ENCODE peak calls at places on chromosomes 7 and 10, in seven cellular contexts. M, Q, X, T, W, P and I are unnamed samples.

GRCh38 chr7:107931740-107932515 is 40.9 kb downstream of the DLD start:
- DNase-seq in M (peak; percentile 26), Q (no peak), X (no peak), T (no peak), W (no peak), P (no peak), I (no peak)

GRCh38 chr7:117169907-117170306 is 153.0 kb downstream of the WNT2 start:
- DNase-seq in M (no peak), Q (no peak), X (no peak), T (peak; percentile 47), W (no peak), P (no peak), I (no peak)

GRCh38 chr10:44980309-44981171 is 1.9 kb upstream of the DEPP1 start:
- DNase-seq in M (no peak), Q (no peak), X (no peak), T (no peak), W (no peak), P (peak; percentile 75), I (no peak)

GRCh38 chr7:45982912-45983719 is 62.0 kb upstream of the IGFBP3 start:
- DNase-seq in M (no peak), Q (no peak), X (no peak), T (no peak), W (no peak), P (no peak), I (no peak)

GRCh38 chr10:131899116-131899690 is 1.6 kb upstream of the PPP2R2D start:
- DNase-seq in M (no peak), Q (no peak), X (no peak), T (no peak), W (no peak), P (peak; percentile 43), I (no peak)

GRCh38 chr7:112238852-112239610 is 32.5 kb downstream of the ZNF277 start:
- DNase-seq in M (no peak), Q (no peak), X (no peak), T (peak; percentile 62), W (no peak), P (no peak), I (no peak)

GRCh38 chr7:100400656-100401055 is 27.4 kb downstream of the PILRA start:
- DNase-seq in M (no peak), Q (peak; percentile 56), X (peak; percentile 64), T (peak; percentile 35), W (no peak), P (no peak), I (no peak)

GRCh38 chr7:11373546-11374142 is 400.0 kb downstream of the PHF14 start:
- DNase-seq in M (no peak), Q (no peak), X (peak; percentile 16), T (peak; percentile 35), W (peak; percentile 26), P (no peak), I (no peak)

GRCh38 chr10:91924212-91925021 is 847 bp downstream of the BTAF1 start:
- DNase-seq in M (no peak), Q (no peak), X (no peak), T (no peak), W (no peak), P (no peak), I (no peak)

GRCh38 chr10:103803941-103804340 is 51.4 kb downstream of the SH3PXD2A start:
- DNase-seq in M (no peak), Q (no peak), X (no peak), T (no peak), W (no peak), P (no peak), I (no peak)

GRCh38 chr7:29106128-29106988 is 40.0 kb downstream of the CPVL start:
- DNase-seq in M (no peak), Q (peak; percentile 34), X (peak; percentile 32), T (peak; percentile 49), W (peak; percentile 82), P (no peak), I (no peak)

GRCh38 chr7:47573758-47574472 is 8.0 kb downstream of the TNS3 start:
- DNase-seq in M (no peak), Q (no peak), X (no peak), T (peak; percentile 81), W (peak; percentile 69), P (no peak), I (peak; percentile 70)

GRCh38 chr7:47572101-47572460 is 9.8 kb downstream of the TNS3 start:
- DNase-seq in M (no peak), Q (no peak), X (no peak), T (no peak), W (no peak), P (no peak), I (no peak)

GRCh38 chr7:47570649-47571050 is 11.3 kb downstream of the TNS3 start:
- DNase-seq in M (no peak), Q (no peak), X (no peak), T (no peak), W (no peak), P (no peak), I (no peak)

GRCh38 chr7:47572939-47573757 is 8.8 kb downstream of the TNS3 start:
- DNase-seq in M (no peak), Q (peak; percentile 35), X (no peak), T (peak; percentile 56), W (no peak), P (no peak), I (no peak)

DNA sequence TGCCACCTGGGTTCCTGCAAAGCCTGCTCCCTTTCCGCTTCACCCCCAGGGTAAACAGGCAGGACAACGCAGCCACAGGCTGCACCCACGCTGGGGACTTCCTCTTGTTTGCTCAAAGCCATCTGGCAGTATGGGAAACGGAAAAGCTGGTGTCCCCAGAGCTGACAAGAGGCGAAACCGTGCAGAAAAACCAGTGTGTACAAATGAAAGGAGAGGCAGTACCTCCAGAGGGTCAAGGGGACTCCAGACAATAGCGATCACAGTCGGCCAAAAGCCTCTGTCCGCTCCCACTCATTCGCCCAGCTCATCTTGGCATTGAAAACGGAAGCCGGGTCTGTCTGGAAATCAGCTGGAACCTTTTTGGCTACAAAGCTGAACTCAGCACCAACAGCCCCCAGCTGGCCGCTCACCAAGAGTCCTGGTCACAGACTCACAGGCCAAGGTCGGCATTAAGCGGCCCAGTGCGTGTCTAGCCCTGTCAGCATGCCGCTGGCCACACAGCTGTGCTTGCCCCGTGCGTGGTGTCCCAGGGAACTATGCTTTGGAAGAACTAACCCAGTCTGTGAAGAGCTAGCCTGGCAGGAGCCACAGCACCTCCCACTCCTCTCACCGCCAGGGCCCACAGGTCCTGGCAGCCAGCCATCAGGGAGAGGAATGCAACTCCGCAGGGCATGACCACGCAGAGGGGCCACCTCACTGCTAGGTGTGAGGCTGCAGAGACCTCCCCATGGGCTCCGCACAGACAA is 10.4 kb downstream of the TNS3 start:
- DNase-seq in M (peak; percentile 83), Q (no peak), X (no peak), T (peak; percentile 81), W (peak; percentile 62), P (peak; percentile 92), I (no peak)
- TF ChIP-seq CTCF in M (no peak), Q (no peak), X (no peak), T (no peak), W (no peak), P (no peak), I (peak; percentile 1)

GRCh38 chr7:128265906-128266300 is 24.8 kb downstream of the LEP start:
- DNase-seq in M (no peak), Q (no peak), X (no peak), T (no peak), W (no peak), P (no peak), I (no peak)

GRCh38 chr7:128265156-128265905 is 24.3 kb downstream of the LEP start:
- DNase-seq in M (no peak), Q (no peak), X (no peak), T (no peak), W (no peak), P (no peak), I (no peak)

GRCh38 chr7:128266529-128266890 is 25.4 kb downstream of the LEP start:
- DNase-seq in M (no peak), Q (no peak), X (no peak), T (no peak), W (no peak), P (no peak), I (no peak)

GRCh38 chr7:128268233-128268632 is 27.2 kb downstream of the LEP start:
- DNase-seq in M (no peak), Q (no peak), X (no peak), T (no peak), W (no peak), P (no peak), I (no peak)

DNA sequence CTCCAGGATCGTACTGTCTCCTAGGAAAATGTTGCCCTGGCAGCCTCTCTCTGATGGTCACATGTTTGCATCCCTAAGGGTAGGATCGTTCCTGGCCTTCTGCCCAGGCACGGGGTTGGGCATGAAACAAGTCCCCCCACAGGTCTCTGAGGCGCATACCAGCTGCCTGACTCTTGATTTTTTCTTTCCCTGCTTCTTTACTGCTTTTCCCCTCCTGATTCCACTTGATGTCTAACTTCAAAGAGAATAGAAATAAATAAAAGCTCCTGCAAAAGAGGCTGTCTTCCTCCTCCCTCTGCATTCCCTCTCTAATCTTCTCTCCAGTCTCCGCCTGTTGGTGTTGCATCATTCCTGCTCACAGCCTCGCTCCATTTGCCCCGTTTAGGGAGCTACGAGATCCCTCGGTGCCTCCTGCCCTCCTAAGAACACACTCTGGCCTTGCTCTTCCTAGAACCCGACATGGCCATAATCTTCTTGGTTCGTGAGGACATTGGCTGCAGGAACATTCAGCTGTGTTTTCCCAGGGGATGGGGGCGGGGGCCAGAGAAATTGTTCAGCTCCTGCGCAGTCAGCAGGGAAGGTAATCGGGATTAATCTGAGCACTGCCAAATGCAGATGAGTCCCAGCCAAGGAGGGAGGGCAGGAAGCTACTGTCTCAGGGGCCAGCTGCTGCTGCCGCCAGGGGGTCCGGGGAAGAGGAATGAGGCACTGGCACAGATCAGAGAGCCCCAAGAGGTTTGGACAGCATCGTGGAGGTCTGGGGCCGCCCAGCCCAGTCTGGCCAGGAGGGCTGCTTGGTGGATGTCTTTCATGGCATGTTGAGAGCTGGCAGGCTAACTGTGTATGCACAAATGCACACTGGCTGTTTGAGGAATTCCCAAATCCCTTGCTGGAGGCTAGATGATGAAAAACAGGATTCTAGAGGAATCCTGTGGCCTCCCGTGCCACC is 26.1 kb downstream of the LEP start:
- DNase-seq in M (no peak), Q (peak; percentile 59), X (no peak), T (no peak), W (peak; percentile 62), P (peak; percentile 92), I (peak; percentile 19)
- TF ChIP-seq CTCF in M (no peak), Q (no peak), X (no peak), T (no peak), W (peak; percentile 12), P (no peak), I (peak; percentile 32)

DNA sequence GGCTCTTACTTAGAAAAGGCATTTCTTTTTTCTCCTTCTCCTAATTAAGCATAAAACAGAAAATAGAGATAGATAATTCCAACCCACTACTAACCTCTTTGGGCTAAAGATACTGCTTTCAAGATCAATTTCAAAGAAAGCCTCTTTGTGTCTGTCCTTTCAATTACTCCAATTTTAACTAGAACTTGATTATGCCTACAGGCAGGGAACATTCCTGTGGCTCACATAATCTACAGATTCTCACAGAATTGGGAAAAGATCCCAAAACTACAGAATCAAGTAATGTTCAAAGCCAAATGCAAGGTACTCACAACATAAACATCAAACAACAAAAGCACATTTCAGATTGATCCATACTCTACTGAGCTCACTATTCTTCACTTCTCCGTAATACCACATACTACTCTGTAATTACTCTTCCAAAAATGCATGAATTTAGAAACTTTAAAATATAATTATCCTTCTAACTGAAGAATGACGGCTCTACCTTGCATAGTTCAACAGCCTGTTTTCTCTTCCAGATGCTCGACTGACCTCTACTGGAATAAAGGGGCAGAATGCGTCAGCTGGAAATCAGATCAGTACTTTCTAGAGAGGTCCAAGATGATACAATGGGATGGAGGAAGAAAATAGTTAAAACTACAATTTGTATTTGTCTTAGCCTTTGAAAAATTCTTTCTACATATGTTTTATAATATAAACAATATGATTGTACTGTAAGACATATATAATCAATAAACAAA is 3.9 kb downstream of the MTERF1 start:
- DNase-seq in M (no peak), Q (no peak), X (no peak), T (peak; percentile 22), W (no peak), P (no peak), I (no peak)
- TF ChIP-seq CTCF in M (no peak), Q (no peak), X (peak; percentile 47), T (peak; percentile 33), W (peak; percentile 41), P (peak; percentile 8), I (peak; percentile 30)

GRCh38 chr7:78510580-78511188 is 712.1 kb downstream of the PHTF2 start:
- DNase-seq in M (no peak), Q (peak; percentile 55), X (peak; percentile 27), T (peak; percentile 43), W (peak; percentile 49), P (no peak), I (no peak)
- TF ChIP-seq CTCF in M (peak; percentile 48), Q (peak; percentile 69), X (peak; percentile 75), T (peak; percentile 54), W (peak; percentile 65), P (peak; percentile 62), I (peak; percentile 81)